ENCODE peak calls at places on chromosome 17, in nine cellular contexts. One of them, this sample, is unnamed.

GRCh38 chr17:10041287-10041612 is 136.2 kb upstream of the RCVRN start:
- DNase-seq in heart left ventricle: no peak
- DNase-seq in thoracic aorta: no peak
- DNase-seq in CD8-positive, alpha-beta T cell: no peak
- DNase-seq in OCI-LY7: no peak
- DNase-seq in lower leg skin: no peak
- DNase-seq in Caco-2: no peak
- DNase-seq in astrocyte of the cerebellum: no peak
- DNase-seq in body of pancreas: no peak
- DNase-seq in this sample: no peak

GRCh38 chr17:66306413-66306812 is 4.0 kb downstream of the PRKCA start:
- DNase-seq in Caco-2: no peak
- DNase-seq in body of pancreas: no peak
- DNase-seq in thoracic aorta: no peak
- DNase-seq in heart left ventricle: no peak
- DNase-seq in OCI-LY7: no peak
- DNase-seq in lower leg skin: no peak
- DNase-seq in CD8-positive, alpha-beta T cell: no peak
- DNase-seq in astrocyte of the cerebellum: no peak
- DNase-seq in this sample: no peak

GRCh38 chr17:860805-861204 is 78.7 kb downstream of the MRM3 start:
- DNase-seq in heart left ventricle: no peak
- DNase-seq in OCI-LY7: no peak
- DNase-seq in CD8-positive, alpha-beta T cell: no peak
- DNase-seq in thoracic aorta: no peak
- DNase-seq in body of pancreas: no peak
- DNase-seq in lower leg skin: no peak
- DNase-seq in astrocyte of the cerebellum: no peak
- DNase-seq in Caco-2: no peak
- DNase-seq in this sample: no peak

GRCh38 chr17:70095455-70095854 is 20.4 kb downstream of the KCNJ16 start:
- DNase-seq in Caco-2: no peak
- DNase-seq in heart left ventricle: no peak
- DNase-seq in body of pancreas: no peak
- DNase-seq in lower leg skin: no peak
- DNase-seq in astrocyte of the cerebellum: no peak
- DNase-seq in CD8-positive, alpha-beta T cell: no peak
- DNase-seq in OCI-LY7: no peak
- DNase-seq in thoracic aorta: no peak
- DNase-seq in this sample: no peak

GRCh38 chr17:43987131-43988021 is 17.0 kb upstream of the NAGS start:
- DNase-seq in CD8-positive, alpha-beta T cell: no peak
- DNase-seq in body of pancreas: no peak
- DNase-seq in astrocyte of the cerebellum: no peak
- DNase-seq in lower leg skin: no peak
- DNase-seq in Caco-2: no peak
- DNase-seq in heart left ventricle: no peak
- DNase-seq in thoracic aorta: no peak
- DNase-seq in OCI-LY7: no peak
- DNase-seq in this sample: no peak

GRCh38 chr17:8572767-8573166 is 57.8 kb downstream of the MYH10 start:
- DNase-seq in thoracic aorta: no peak
- DNase-seq in heart left ventricle: no peak
- DNase-seq in OCI-LY7: no peak
- DNase-seq in CD8-positive, alpha-beta T cell: no peak
- DNase-seq in Caco-2: no peak
- DNase-seq in lower leg skin: no peak
- DNase-seq in body of pancreas: no peak
- DNase-seq in astrocyte of the cerebellum: no peak
- DNase-seq in this sample: no peak

GRCh38 chr17:63433746-63434591 is 12.1 kb downstream of the CYB561 start:
- DNase-seq in thoracic aorta: peak
- DNase-seq in CD8-positive, alpha-beta T cell: no peak
- DNase-seq in astrocyte of the cerebellum: peak
- DNase-seq in body of pancreas: peak
- DNase-seq in Caco-2: no peak
- DNase-seq in OCI-LY7: no peak
- DNase-seq in heart left ventricle: peak
- DNase-seq in lower leg skin: peak
- DNase-seq in this sample: peak

GRCh38 chr17:47802341-47803022 is 19.1 kb downstream of the OSBPL7 start:
- DNase-seq in body of pancreas: peak
- DNase-seq in lower leg skin: no peak
- DNase-seq in thoracic aorta: no peak
- DNase-seq in Caco-2: peak
- DNase-seq in astrocyte of the cerebellum: peak
- DNase-seq in OCI-LY7: peak
- DNase-seq in CD8-positive, alpha-beta T cell: peak
- DNase-seq in heart left ventricle: no peak
- DNase-seq in this sample: no peak

GRCh38 chr17:72486806-72487205 is 366.0 kb downstream of the SOX9 start:
- DNase-seq in body of pancreas: no peak
- DNase-seq in OCI-LY7: no peak
- DNase-seq in heart left ventricle: no peak
- DNase-seq in astrocyte of the cerebellum: no peak
- DNase-seq in Caco-2: no peak
- DNase-seq in thoracic aorta: no peak
- DNase-seq in CD8-positive, alpha-beta T cell: no peak
- DNase-seq in lower leg skin: no peak
- DNase-seq in this sample: no peak

GRCh38 chr17:71325117-71325516 is 795.7 kb upstream of the SOX9 start:
- DNase-seq in Caco-2: no peak
- DNase-seq in lower leg skin: no peak
- DNase-seq in astrocyte of the cerebellum: no peak
- DNase-seq in CD8-positive, alpha-beta T cell: no peak
- DNase-seq in thoracic aorta: no peak
- DNase-seq in OCI-LY7: no peak
- DNase-seq in body of pancreas: no peak
- DNase-seq in heart left ventricle: no peak
- DNase-seq in this sample: no peak

GRCh38 chr17:31654936-31655335 is 204.1 kb downstream of the COPRS start:
- DNase-seq in body of pancreas: no peak
- DNase-seq in thoracic aorta: no peak
- DNase-seq in OCI-LY7: no peak
- DNase-seq in Caco-2: no peak
- DNase-seq in CD8-positive, alpha-beta T cell: peak
- DNase-seq in lower leg skin: peak
- DNase-seq in astrocyte of the cerebellum: no peak
- DNase-seq in heart left ventricle: no peak
- DNase-seq in this sample: no peak

GRCh38 chr17:75692976-75693375 is 25.8 kb downstream of the SAP30BP start:
- DNase-seq in lower leg skin: no peak
- DNase-seq in body of pancreas: no peak
- DNase-seq in OCI-LY7: no peak
- DNase-seq in heart left ventricle: no peak
- DNase-seq in Caco-2: no peak
- DNase-seq in astrocyte of the cerebellum: no peak
- DNase-seq in thoracic aorta: no peak
- DNase-seq in CD8-positive, alpha-beta T cell: no peak
- DNase-seq in this sample: no peak

GRCh38 chr17:75694536-75694935 is 26.7 kb upstream of the ITGB4 start:
- DNase-seq in CD8-positive, alpha-beta T cell: no peak
- DNase-seq in astrocyte of the cerebellum: no peak
- DNase-seq in Caco-2: no peak
- DNase-seq in thoracic aorta: no peak
- DNase-seq in lower leg skin: no peak
- DNase-seq in OCI-LY7: no peak
- DNase-seq in body of pancreas: no peak
- DNase-seq in heart left ventricle: peak
- DNase-seq in this sample: no peak

GRCh38 chr17:75695830-75696271 is 25.4 kb upstream of the ITGB4 start:
- DNase-seq in OCI-LY7: no peak
- DNase-seq in body of pancreas: no peak
- DNase-seq in thoracic aorta: no peak
- DNase-seq in heart left ventricle: peak
- DNase-seq in lower leg skin: peak
- DNase-seq in astrocyte of the cerebellum: no peak
- DNase-seq in Caco-2: no peak
- DNase-seq in CD8-positive, alpha-beta T cell: no peak
- DNase-seq in this sample: no peak

GRCh38 chr17:75695141-75695829 is 26.0 kb upstream of the ITGB4 start:
- DNase-seq in lower leg skin: no peak
- DNase-seq in astrocyte of the cerebellum: no peak
- DNase-seq in CD8-positive, alpha-beta T cell: no peak
- DNase-seq in body of pancreas: no peak
- DNase-seq in heart left ventricle: no peak
- DNase-seq in thoracic aorta: no peak
- DNase-seq in OCI-LY7: no peak
- DNase-seq in Caco-2: no peak
- DNase-seq in this sample: no peak

GRCh38 chr17:75693500-75694481 is 26.7 kb downstream of the SAP30BP start:
- DNase-seq in lower leg skin: peak
- DNase-seq in thoracic aorta: no peak
- DNase-seq in astrocyte of the cerebellum: peak
- DNase-seq in OCI-LY7: no peak
- DNase-seq in heart left ventricle: peak
- DNase-seq in CD8-positive, alpha-beta T cell: no peak
- DNase-seq in body of pancreas: peak
- DNase-seq in Caco-2: no peak
- DNase-seq in this sample: peak
- TF ChIP-seq CTCF in lower leg skin: no peak
- TF ChIP-seq CTCF in thoracic aorta: no peak
- TF ChIP-seq CTCF in astrocyte of the cerebellum: peak
- TF ChIP-seq CTCF in OCI-LY7: no peak
- TF ChIP-seq CTCF in heart left ventricle: no peak
- TF ChIP-seq CTCF in CD8-positive, alpha-beta T cell: no peak
- TF ChIP-seq CTCF in body of pancreas: no peak
- TF ChIP-seq CTCF in Caco-2: no peak
- TF ChIP-seq CTCF in this sample: peak

GRCh38 chr17:27070836-27071235 is 223.1 kb upstream of the WSB1 start:
- DNase-seq in heart left ventricle: no peak
- DNase-seq in OCI-LY7: no peak
- DNase-seq in thoracic aorta: no peak
- DNase-seq in Caco-2: no peak
- DNase-seq in lower leg skin: no peak
- DNase-seq in body of pancreas: no peak
- DNase-seq in CD8-positive, alpha-beta T cell: no peak
- DNase-seq in astrocyte of the cerebellum: no peak
- DNase-seq in this sample: no peak
- TF ChIP-seq CTCF in heart left ventricle: no peak
- TF ChIP-seq CTCF in OCI-LY7: no peak
- TF ChIP-seq CTCF in thoracic aorta: no peak
- TF ChIP-seq CTCF in Caco-2: no peak
- TF ChIP-seq CTCF in lower leg skin: no peak
- TF ChIP-seq CTCF in body of pancreas: no peak
- TF ChIP-seq CTCF in CD8-positive, alpha-beta T cell: no peak
- TF ChIP-seq CTCF in astrocyte of the cerebellum: no peak
- TF ChIP-seq CTCF in this sample: no peak

GRCh38 chr17:60601443-60602384 is 1.7 kb downstream of the PPM1D start:
- DNase-seq in heart left ventricle: peak
- DNase-seq in Caco-2: peak
- DNase-seq in CD8-positive, alpha-beta T cell: peak
- DNase-seq in astrocyte of the cerebellum: peak
- DNase-seq in lower leg skin: peak
- DNase-seq in OCI-LY7: peak
- DNase-seq in thoracic aorta: no peak
- DNase-seq in body of pancreas: peak
- DNase-seq in this sample: no peak
- TF ChIP-seq CTCF in heart left ventricle: no peak
- TF ChIP-seq CTCF in Caco-2: no peak
- TF ChIP-seq CTCF in CD8-positive, alpha-beta T cell: no peak
- TF ChIP-seq CTCF in astrocyte of the cerebellum: no peak
- TF ChIP-seq CTCF in lower leg skin: no peak
- TF ChIP-seq CTCF in OCI-LY7: peak
- TF ChIP-seq CTCF in thoracic aorta: peak
- TF ChIP-seq CTCF in body of pancreas: no peak
- TF ChIP-seq CTCF in this sample: no peak

GRCh38 chr17:52673791-52674190 is 515.3 kb upstream of the CA10 start:
- DNase-seq in heart left ventricle: no peak
- DNase-seq in lower leg skin: no peak
- DNase-seq in thoracic aorta: no peak
- DNase-seq in OCI-LY7: no peak
- DNase-seq in body of pancreas: no peak
- DNase-seq in astrocyte of the cerebellum: no peak
- DNase-seq in Caco-2: no peak
- DNase-seq in CD8-positive, alpha-beta T cell: no peak
- DNase-seq in this sample: no peak
- TF ChIP-seq CTCF in heart left ventricle: no peak
- TF ChIP-seq CTCF in lower leg skin: no peak
- TF ChIP-seq CTCF in thoracic aorta: no peak
- TF ChIP-seq CTCF in OCI-LY7: no peak
- TF ChIP-seq CTCF in body of pancreas: no peak
- TF ChIP-seq CTCF in astrocyte of the cerebellum: no peak
- TF ChIP-seq CTCF in Caco-2: no peak
- TF ChIP-seq CTCF in CD8-positive, alpha-beta T cell: no peak
- TF ChIP-seq CTCF in this sample: no peak

GRCh38 chr17:49851387-49852291 is 3.8 kb upstream of the TAC4 start:
- DNase-seq in Caco-2: peak
- DNase-seq in astrocyte of the cerebellum: peak
- DNase-seq in OCI-LY7: peak
- DNase-seq in heart left ventricle: peak
- DNase-seq in CD8-positive, alpha-beta T cell: peak
- DNase-seq in body of pancreas: peak
- DNase-seq in thoracic aorta: no peak
- DNase-seq in lower leg skin: peak
- DNase-seq in this sample: peak
- TF ChIP-seq CTCF in Caco-2: peak
- TF ChIP-seq CTCF in astrocyte of the cerebellum: peak
- TF ChIP-seq CTCF in OCI-LY7: peak
- TF ChIP-seq CTCF in heart left ventricle: peak
- TF ChIP-seq CTCF in CD8-positive, alpha-beta T cell: peak
- TF ChIP-seq CTCF in body of pancreas: peak
- TF ChIP-seq CTCF in thoracic aorta: peak
- TF ChIP-seq CTCF in lower leg skin: no peak
- TF ChIP-seq CTCF in this sample: peak

This sample was measured in AG09319.